ENCODE peak calls at places on chromosome 11, in five cellular contexts. One of them, this sample, is unnamed.

GRCh38 chr11:3192511-3193372 is 25.9 kb downstream of the MRGPRG start:
- DNase-seq in MM.1S: no peak
- DNase-seq in SK-N-SH: no peak
- DNase-seq in PC-3: no peak
- DNase-seq in IMR-90: no peak
- DNase-seq in this sample: peak; percentile 85

GRCh38 chr11:64306876-64307622 is 1.7 kb downstream of the ESRRA start:
- DNase-seq in MM.1S: no peak
- DNase-seq in IMR-90: no peak
- DNase-seq in SK-N-SH: no peak
- DNase-seq in PC-3: no peak
- DNase-seq in this sample: peak; percentile 78

GRCh38 chr11:65393513-65394079 is 7.2 kb downstream of the FRMD8 start:
- DNase-seq in PC-3: no peak
- DNase-seq in IMR-90: no peak
- DNase-seq in SK-N-SH: no peak
- DNase-seq in MM.1S: no peak
- DNase-seq in this sample: peak; percentile 41

GRCh38 chr11:65379698-65380459 is 2.6 kb downstream of the SLC25A45 start:
- DNase-seq in IMR-90: no peak
- DNase-seq in PC-3: no peak
- DNase-seq in SK-N-SH: no peak
- DNase-seq in MM.1S: no peak
- DNase-seq in this sample: peak; percentile 10

GRCh38 chr11:104332110-104332509 is 168.2 kb upstream of the PDGFD start:
- DNase-seq in IMR-90: no peak
- DNase-seq in PC-3: peak; percentile 52
- DNase-seq in MM.1S: no peak
- DNase-seq in SK-N-SH: no peak
- DNase-seq in this sample: no peak

GRCh38 chr11:130051077-130051476 is 18.6 kb upstream of the APLP2 start:
- DNase-seq in SK-N-SH: no peak
- DNase-seq in PC-3: no peak
- DNase-seq in IMR-90: peak; percentile 53
- DNase-seq in MM.1S: no peak
- DNase-seq in this sample: no peak

GRCh38 chr11:119460582-119460981 is 37.6 kb upstream of the THY1 start:
- DNase-seq in IMR-90: peak; percentile 97
- DNase-seq in SK-N-SH: no peak
- DNase-seq in PC-3: no peak
- DNase-seq in MM.1S: no peak
- DNase-seq in this sample: no peak

GRCh38 chr11:80086496-80087055 is 645.7 kb upstream of the TENM4 start:
- DNase-seq in IMR-90: no peak
- DNase-seq in SK-N-SH: no peak
- DNase-seq in PC-3: no peak
- DNase-seq in MM.1S: no peak
- DNase-seq in this sample: no peak

GRCh38 chr11:945986-946385 is 20.3 kb downstream of the AP2A2 start:
- DNase-seq in SK-N-SH: no peak
- DNase-seq in IMR-90: no peak
- DNase-seq in PC-3: no peak
- DNase-seq in MM.1S: no peak
- DNase-seq in this sample: no peak

GRCh38 chr11:114077482-114078305 is 18.2 kb downstream of the ZBTB16 start:
- DNase-seq in MM.1S: peak; percentile 64
- DNase-seq in PC-3: no peak
- DNase-seq in SK-N-SH: no peak
- DNase-seq in IMR-90: no peak
- DNase-seq in this sample: no peak

GRCh38 chr11:118672865-118673264 is 6.6 kb downstream of the TREH start:
- DNase-seq in MM.1S: no peak
- DNase-seq in IMR-90: no peak
- DNase-seq in PC-3: peak; percentile 50
- DNase-seq in SK-N-SH: no peak
- DNase-seq in this sample: no peak

GRCh38 chr11:102577723-102578122 is 47.2 kb upstream of the MMP7 start:
- DNase-seq in MM.1S: no peak
- DNase-seq in PC-3: no peak
- DNase-seq in IMR-90: no peak
- DNase-seq in SK-N-SH: no peak
- DNase-seq in this sample: no peak

GRCh38 chr11:118996926-118997626 is 862 bp upstream of the CENATAC start:
- DNase-seq in IMR-90: peak; percentile 44
- DNase-seq in SK-N-SH: peak; percentile 66
- DNase-seq in MM.1S: peak; percentile 34
- DNase-seq in PC-3: peak; percentile 31
- DNase-seq in this sample: peak; percentile 90

GRCh38 chr11:74318241-74318932 is 6.9 kb upstream of the P4HA3 start:
- DNase-seq in SK-N-SH: no peak
- DNase-seq in IMR-90: peak; percentile 65
- DNase-seq in PC-3: peak; percentile 37
- DNase-seq in MM.1S: no peak
- DNase-seq in this sample: no peak

GRCh38 chr11:79173615-79174014 is 267.2 kb downstream of the TENM4 start:
- DNase-seq in IMR-90: peak; percentile 77
- DNase-seq in PC-3: peak; percentile 17
- DNase-seq in MM.1S: no peak
- DNase-seq in SK-N-SH: no peak
- DNase-seq in this sample: peak; percentile 83

GRCh38 chr11:126332221-126332711 is 23.2 kb upstream of the ST3GAL4 start:
- DNase-seq in IMR-90: peak; percentile 90
- DNase-seq in PC-3: peak; percentile 95
- DNase-seq in SK-N-SH: peak; percentile 57
- DNase-seq in MM.1S: no peak
- DNase-seq in this sample: peak; percentile 97

GRCh38 chr11:65471410-65471762 is 27.5 kb upstream of the MALAT1 start:
- DNase-seq in IMR-90: peak; percentile 79
- DNase-seq in SK-N-SH: peak; percentile 70
- DNase-seq in PC-3: peak; percentile 59
- DNase-seq in MM.1S: no peak
- DNase-seq in this sample: peak; percentile 83

GRCh38 chr11:134052395-134052987 is 16.4 kb upstream of the JAM3 start:
- DNase-seq in IMR-90: peak; percentile 22
- DNase-seq in MM.1S: no peak
- DNase-seq in PC-3: no peak
- DNase-seq in SK-N-SH: no peak
- DNase-seq in this sample: no peak

GRCh38 chr11:104957280-104957679 is 11.1 kb downstream of the CASP4 start:
- DNase-seq in IMR-90: peak; percentile 1
- DNase-seq in SK-N-SH: no peak
- DNase-seq in PC-3: no peak
- DNase-seq in MM.1S: no peak
- DNase-seq in this sample: no peak

GRCh38 chr11:12989428-12990242 is 19.5 kb upstream of the RASSF10 start:
- DNase-seq in PC-3: no peak
- DNase-seq in IMR-90: no peak
- DNase-seq in SK-N-SH: no peak
- DNase-seq in MM.1S: no peak
- DNase-seq in this sample: no peak

GRCh38 chr11:5348516-5349194 is 2.7 kb upstream of the OR51B6 start:
- DNase-seq in SK-N-SH: no peak
- DNase-seq in PC-3: no peak
- DNase-seq in IMR-90: no peak
- DNase-seq in MM.1S: no peak
- DNase-seq in this sample: no peak

GRCh38 chr11:62392944-62393628 is 25.7 kb upstream of the SCGB1A1 start:
- DNase-seq in SK-N-SH: no peak
- DNase-seq in MM.1S: peak; percentile 62
- DNase-seq in PC-3: peak; percentile 93
- DNase-seq in IMR-90: no peak
- DNase-seq in this sample: no peak

GRCh38 chr11:17063171-17064002 is 14.1 kb downstream of the RPS13 start:
- DNase-seq in IMR-90: peak; percentile 27
- DNase-seq in MM.1S: peak; percentile 46
- DNase-seq in SK-N-SH: peak; percentile 79
- DNase-seq in PC-3: peak; percentile 73
- DNase-seq in this sample: peak; percentile 81

GRCh38 chr11:65417221-65417701 is 5.3 kb upstream of the NEAT1 start:
- DNase-seq in SK-N-SH: no peak
- DNase-seq in PC-3: no peak
- DNase-seq in IMR-90: no peak
- DNase-seq in MM.1S: no peak
- DNase-seq in this sample: no peak

GRCh38 chr11:19789245-19789644 is 76.6 kb downstream of the NAV2 start:
- DNase-seq in IMR-90: no peak
- DNase-seq in SK-N-SH: no peak
- DNase-seq in PC-3: no peak
- DNase-seq in MM.1S: no peak
- DNase-seq in this sample: no peak

GRCh38 chr11:1924646-1925372 is 5.3 kb downstream of the TNNT3 start:
- DNase-seq in SK-N-SH: peak; percentile 47
- DNase-seq in IMR-90: no peak
- DNase-seq in MM.1S: no peak
- DNase-seq in PC-3: no peak
- DNase-seq in this sample: peak; percentile 86

DNA sequence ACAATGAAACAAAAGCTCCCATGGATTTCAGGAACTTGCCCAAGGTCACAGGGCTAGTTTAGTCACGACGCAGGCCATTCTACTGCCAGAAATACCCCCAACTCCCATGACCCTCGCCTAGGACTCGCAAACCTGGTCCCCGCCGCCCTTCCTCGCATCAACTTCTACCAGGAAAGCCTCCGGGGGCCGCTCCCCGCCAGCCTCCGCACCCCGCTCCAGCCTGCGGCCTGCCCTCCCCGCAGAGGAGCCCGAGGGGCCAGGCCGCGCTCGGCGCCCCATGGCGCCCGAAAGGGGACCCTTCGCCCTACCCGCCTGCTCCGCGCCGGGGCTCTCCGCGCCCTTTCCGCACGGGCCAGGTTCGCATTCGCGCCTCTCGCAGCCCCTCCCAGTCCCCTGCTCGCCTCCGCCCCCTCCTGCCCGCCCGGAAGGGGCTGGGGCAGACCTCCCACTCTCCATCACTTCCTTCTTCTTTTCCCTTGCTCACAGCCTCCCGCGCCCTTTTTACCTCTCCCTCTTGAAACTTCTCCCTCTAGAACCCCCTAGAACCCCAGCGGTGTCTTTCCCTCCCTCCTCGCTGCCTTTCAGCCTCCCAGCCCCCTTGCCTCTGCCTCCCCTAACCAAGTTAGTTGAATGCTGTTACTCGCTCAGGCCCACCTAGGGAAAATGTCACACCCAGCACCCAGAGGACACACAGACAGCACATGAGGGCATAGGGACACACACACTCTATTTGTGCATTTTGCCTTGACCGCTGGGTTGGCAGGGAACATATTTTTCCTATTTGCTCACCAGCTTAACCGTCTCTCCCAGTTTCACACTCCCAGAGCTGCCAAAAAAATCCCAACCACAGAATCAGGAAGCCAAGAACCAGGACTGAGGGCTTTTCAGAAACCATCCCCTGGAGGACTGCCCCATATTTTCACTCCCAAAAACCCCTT is at the start of gene SLC43A3:
- DNase-seq in SK-N-SH: peak; percentile 80
- DNase-seq in PC-3: peak; percentile 88
- DNase-seq in IMR-90: peak; percentile 82
- DNase-seq in MM.1S: no peak
- DNase-seq in this sample: peak; percentile 89
- H3K4me2 ChIP-seq in SK-N-SH: peak within 1 kb of the TSS; percentile 43
- H3K4me2 ChIP-seq in PC-3: peak within 1 kb of the TSS; percentile 71
- H3K4me2 ChIP-seq in IMR-90: peak within 1 kb of the TSS; percentile 89
- H3K4me2 ChIP-seq in MM.1S: peak within 1 kb of the TSS; percentile 7
- H3K4me2 ChIP-seq in this sample: peak within 1 kb of the TSS; percentile 74

GRCh38 chr11:10604340-10604748 is 35.9 kb upstream of the LYVE1 start:
- DNase-seq in IMR-90: peak; percentile 53
- DNase-seq in PC-3: no peak
- DNase-seq in MM.1S: no peak
- DNase-seq in SK-N-SH: no peak
- DNase-seq in this sample: peak; percentile 77
- H3K4me1 ChIP-seq in IMR-90: peaks cover 38% of the 10 kb centered on the region
- H3K4me1 ChIP-seq in PC-3: peaks cover 4% of the 10 kb centered on the region
- H3K4me1 ChIP-seq in MM.1S: no peaks in the 10 kb centered on the region
- H3K4me1 ChIP-seq in SK-N-SH: no peaks in the 10 kb centered on the region
- H3K4me1 ChIP-seq in this sample: peaks cover 38% of the 10 kb centered on the region

GRCh38 chr11:11584937-11585336 is 36.9 kb downstream of the GALNT18 start:
- DNase-seq in SK-N-SH: no peak
- DNase-seq in PC-3: peak; percentile 35
- DNase-seq in MM.1S: no peak
- DNase-seq in IMR-90: peak; percentile 60
- DNase-seq in this sample: peak; percentile 74
- H3K4me2 ChIP-seq in SK-N-SH: peak overlapping the region; percentile 24
- H3K4me2 ChIP-seq in PC-3: peak overlapping the region; percentile 84
- H3K4me2 ChIP-seq in MM.1S: no peak overlapping the region
- H3K4me2 ChIP-seq in IMR-90: peak overlapping the region; percentile 18
- H3K4me2 ChIP-seq in this sample: peak overlapping the region; percentile 27

GRCh38 chr11:11845066-11845465 is 3.3 kb downstream of the USP47 start:
- DNase-seq in PC-3: peak; percentile 85
- DNase-seq in IMR-90: no peak
- DNase-seq in SK-N-SH: no peak
- DNase-seq in MM.1S: no peak
- DNase-seq in this sample: no peak
- H3K4me1 ChIP-seq in PC-3: peaks cover 40% of the 10 kb centered on the region
- H3K4me1 ChIP-seq in IMR-90: peaks cover 9% of the 10 kb centered on the region
- H3K4me1 ChIP-seq in SK-N-SH: peaks cover 23% of the 10 kb centered on the region
- H3K4me1 ChIP-seq in MM.1S: peaks cover 38% of the 10 kb centered on the region
- H3K4me1 ChIP-seq in this sample: peaks cover 41% of the 10 kb centered on the region

DNA sequence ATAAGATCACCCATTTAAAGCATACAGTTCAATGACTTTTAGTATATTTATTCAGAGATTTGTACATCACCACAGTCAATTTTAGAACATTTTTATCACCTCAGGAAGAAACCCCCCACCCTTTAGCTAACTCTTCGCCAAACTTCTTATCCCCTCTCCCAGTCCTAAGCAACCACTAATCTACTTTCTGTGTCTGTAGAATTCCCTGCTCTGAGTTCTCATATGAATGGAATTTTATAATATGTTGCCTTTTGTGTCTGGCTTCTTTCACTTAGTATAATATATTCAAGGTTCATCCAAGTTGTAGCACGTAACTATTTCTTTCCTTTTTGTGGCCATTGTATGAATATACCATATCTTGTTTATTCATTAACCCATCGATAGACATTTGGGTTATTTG is 3.6 kb downstream of the ANKRD13D start:
- DNase-seq in IMR-90: peak; percentile 24
- DNase-seq in SK-N-SH: no peak
- DNase-seq in MM.1S: no peak
- DNase-seq in PC-3: no peak
- DNase-seq in this sample: peak; percentile 86
- H3K4me2 ChIP-seq in IMR-90: peak overlapping the region; percentile 45
- H3K4me2 ChIP-seq in SK-N-SH: no peak overlapping the region
- H3K4me2 ChIP-seq in MM.1S: no peak overlapping the region
- H3K4me2 ChIP-seq in PC-3: peak overlapping the region; percentile 46
- H3K4me2 ChIP-seq in this sample: peak overlapping the region; percentile 12

GRCh38 chr11:47510231-47510630 is 42.7 kb downstream of the CELF1 start:
- DNase-seq in PC-3: peak; percentile 46
- DNase-seq in MM.1S: no peak
- DNase-seq in SK-N-SH: no peak
- DNase-seq in IMR-90: peak; percentile 58
- DNase-seq in this sample: peak; percentile 37
- H3K4me1 ChIP-seq in PC-3: peaks cover 22% of the 10 kb centered on the region
- H3K4me1 ChIP-seq in MM.1S: peaks cover 6% of the 10 kb centered on the region
- H3K4me1 ChIP-seq in SK-N-SH: peaks cover 4% of the 10 kb centered on the region
- H3K4me1 ChIP-seq in IMR-90: peaks cover 17% of the 10 kb centered on the region
- H3K4me1 ChIP-seq in this sample: peaks cover 67% of the 10 kb centered on the region

DNA sequence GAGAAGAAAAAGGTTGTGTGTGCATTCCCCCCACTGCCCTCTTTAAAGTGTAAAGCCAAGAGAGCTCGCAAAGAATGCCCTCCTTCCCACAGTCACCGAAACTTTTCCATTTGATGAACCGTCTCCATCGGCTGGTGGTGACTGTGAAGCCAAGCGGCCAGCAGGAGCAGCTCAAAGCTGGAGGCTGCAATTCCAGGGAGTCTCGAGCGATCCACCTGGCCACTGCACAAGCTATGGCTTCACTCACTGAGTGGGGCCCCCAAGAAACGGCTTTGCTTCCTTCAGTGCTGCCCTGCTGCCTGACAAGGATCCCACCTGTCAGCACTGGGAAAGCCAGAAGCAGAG is 117.7 kb downstream of the ABTB2 start:
- DNase-seq in PC-3: no peak
- DNase-seq in MM.1S: no peak
- DNase-seq in IMR-90: no peak
- DNase-seq in SK-N-SH: no peak
- DNase-seq in this sample: no peak
- H3K4me2 ChIP-seq in PC-3: no peak overlapping the region
- H3K4me2 ChIP-seq in MM.1S: no peak overlapping the region
- H3K4me2 ChIP-seq in IMR-90: no peak overlapping the region
- H3K4me2 ChIP-seq in SK-N-SH: no peak overlapping the region
- H3K4me2 ChIP-seq in this sample: no peak overlapping the region